ENCODE peak calls at places on chromosomes 6 and 20, in five cellular contexts. One of them, this sample, is unnamed.

GRCh38 chr20:11403711-11404110 is 514.0 kb upstream of the BTBD3 start:
- DNase-seq in left ventricle myocardium inferior: no peak
- DNase-seq in occipital lobe: no peak
- DNase-seq in left ventricle myocardium superior: no peak
- DNase-seq in activated CD8-positive, alpha-beta memory T cell treated with anti-CD3 and anti-CD28 coated beads for 24 hours: no peak
- DNase-seq in this sample: no peak

GRCh38 chr20:1499528-1500420 is 8.6 kb upstream of the SIRPB2 start:
- DNase-seq in left ventricle myocardium superior: no peak
- DNase-seq in activated CD8-positive, alpha-beta memory T cell treated with anti-CD3 and anti-CD28 coated beads for 24 hours: no peak
- DNase-seq in left ventricle myocardium inferior: no peak
- DNase-seq in occipital lobe: no peak
- DNase-seq in this sample: no peak

GRCh38 chr20:2144850-2145249 is 43.2 kb downstream of the STK35 start:
- DNase-seq in activated CD8-positive, alpha-beta memory T cell treated with anti-CD3 and anti-CD28 coated beads for 24 hours: no peak
- DNase-seq in left ventricle myocardium superior: no peak
- DNase-seq in occipital lobe: no peak
- DNase-seq in left ventricle myocardium inferior: no peak
- DNase-seq in this sample: no peak

GRCh38 chr6:127111526-127111925 is 6.9 kb upstream of the RSPO3 start:
- DNase-seq in left ventricle myocardium superior: no peak
- DNase-seq in occipital lobe: no peak
- DNase-seq in left ventricle myocardium inferior: no peak
- DNase-seq in activated CD8-positive, alpha-beta memory T cell treated with anti-CD3 and anti-CD28 coated beads for 24 hours: no peak
- DNase-seq in this sample: no peak

GRCh38 chr6:136235233-136235564 is 14.9 kb downstream of the MTFR2 start:
- DNase-seq in left ventricle myocardium superior: no peak
- DNase-seq in occipital lobe: no peak
- DNase-seq in activated CD8-positive, alpha-beta memory T cell treated with anti-CD3 and anti-CD28 coated beads for 24 hours: no peak
- DNase-seq in left ventricle myocardium inferior: no peak
- DNase-seq in this sample: no peak

GRCh38 chr20:18754030-18754659 is 59.4 kb upstream of the SCP2D1 start:
- DNase-seq in left ventricle myocardium inferior: no peak
- DNase-seq in occipital lobe: no peak
- DNase-seq in activated CD8-positive, alpha-beta memory T cell treated with anti-CD3 and anti-CD28 coated beads for 24 hours: no peak
- DNase-seq in left ventricle myocardium superior: no peak
- DNase-seq in this sample: no peak

GRCh38 chr20:58480455-58481356 is 34.5 kb downstream of the APCDD1L start:
- DNase-seq in left ventricle myocardium superior: no peak
- DNase-seq in occipital lobe: no peak
- DNase-seq in left ventricle myocardium inferior: no peak
- DNase-seq in activated CD8-positive, alpha-beta memory T cell treated with anti-CD3 and anti-CD28 coated beads for 24 hours: no peak
- DNase-seq in this sample: no peak

GRCh38 chr6:72820153-72820552 is 198.3 kb downstream of the KCNQ5 start:
- DNase-seq in occipital lobe: no peak
- DNase-seq in activated CD8-positive, alpha-beta memory T cell treated with anti-CD3 and anti-CD28 coated beads for 24 hours: no peak
- DNase-seq in left ventricle myocardium superior: no peak
- DNase-seq in left ventricle myocardium inferior: no peak
- DNase-seq in this sample: no peak

GRCh38 chr6:34746104-34746846 is 11.0 kb upstream of the SNRPC start:
- DNase-seq in left ventricle myocardium superior: no peak
- DNase-seq in activated CD8-positive, alpha-beta memory T cell treated with anti-CD3 and anti-CD28 coated beads for 24 hours: no peak
- DNase-seq in left ventricle myocardium inferior: no peak
- DNase-seq in occipital lobe: no peak
- DNase-seq in this sample: no peak

GRCh38 chr6:46947497-46947896 is 25.8 kb upstream of the ADGRF5 start:
- DNase-seq in left ventricle myocardium inferior: no peak
- DNase-seq in occipital lobe: no peak
- DNase-seq in left ventricle myocardium superior: no peak
- DNase-seq in activated CD8-positive, alpha-beta memory T cell treated with anti-CD3 and anti-CD28 coated beads for 24 hours: no peak
- DNase-seq in this sample: no peak

GRCh38 chr6:3358413-3359090 is 98.3 kb downstream of the SLC22A23 start:
- DNase-seq in left ventricle myocardium superior: no peak
- DNase-seq in activated CD8-positive, alpha-beta memory T cell treated with anti-CD3 and anti-CD28 coated beads for 24 hours: no peak
- DNase-seq in occipital lobe: no peak
- DNase-seq in left ventricle myocardium inferior: no peak
- DNase-seq in this sample: no peak

GRCh38 chr20:8454137-8454712 is 322.2 kb downstream of the PLCB1 start:
- DNase-seq in occipital lobe: peak
- DNase-seq in left ventricle myocardium inferior: no peak
- DNase-seq in activated CD8-positive, alpha-beta memory T cell treated with anti-CD3 and anti-CD28 coated beads for 24 hours: no peak
- DNase-seq in left ventricle myocardium superior: no peak
- DNase-seq in this sample: no peak

GRCh38 chr6:36769676-36770499 is 69.4 kb downstream of the CPNE5 start:
- DNase-seq in occipital lobe: no peak
- DNase-seq in left ventricle myocardium superior: peak
- DNase-seq in left ventricle myocardium inferior: no peak
- DNase-seq in activated CD8-positive, alpha-beta memory T cell treated with anti-CD3 and anti-CD28 coated beads for 24 hours: peak
- DNase-seq in this sample: no peak

GRCh38 chr20:36847009-36847709 is 28.8 kb upstream of the TLDC2 start:
- DNase-seq in activated CD8-positive, alpha-beta memory T cell treated with anti-CD3 and anti-CD28 coated beads for 24 hours: no peak
- DNase-seq in left ventricle myocardium inferior: peak
- DNase-seq in left ventricle myocardium superior: peak
- DNase-seq in occipital lobe: peak
- DNase-seq in this sample: peak

GRCh38 chr6:159966339-159966738 is 2.5 kb upstream of the IGF2R start:
- DNase-seq in left ventricle myocardium superior: no peak
- DNase-seq in left ventricle myocardium inferior: no peak
- DNase-seq in activated CD8-positive, alpha-beta memory T cell treated with anti-CD3 and anti-CD28 coated beads for 24 hours: no peak
- DNase-seq in occipital lobe: no peak
- DNase-seq in this sample: no peak

GRCh38 chr20:5526516-5526915 is 209.8 kb upstream of the PROKR2 start:
- DNase-seq in activated CD8-positive, alpha-beta memory T cell treated with anti-CD3 and anti-CD28 coated beads for 24 hours: no peak
- DNase-seq in left ventricle myocardium superior: no peak
- DNase-seq in occipital lobe: no peak
- DNase-seq in left ventricle myocardium inferior: no peak
- DNase-seq in this sample: no peak

GRCh38 chr6:156425374-156425773 is 351.8 kb upstream of the ARID1B start:
- DNase-seq in left ventricle myocardium superior: no peak
- DNase-seq in left ventricle myocardium inferior: no peak
- DNase-seq in occipital lobe: no peak
- DNase-seq in activated CD8-positive, alpha-beta memory T cell treated with anti-CD3 and anti-CD28 coated beads for 24 hours: no peak
- DNase-seq in this sample: no peak

GRCh38 chr6:73566954-73567591 is 46.2 kb upstream of the EEF1A1 start:
- DNase-seq in left ventricle myocardium superior: peak
- DNase-seq in activated CD8-positive, alpha-beta memory T cell treated with anti-CD3 and anti-CD28 coated beads for 24 hours: no peak
- DNase-seq in left ventricle myocardium inferior: peak
- DNase-seq in occipital lobe: no peak
- DNase-seq in this sample: peak

This sample was measured in thoracic aorta.